ENCODE peak calls at places on chromosomes 4 and X, in eight cellular contexts. N is fibroblast of mammary gland, S is cardiac muscle cell, U is epithelial cell of esophagus, R is esophagus squamous epithelium, Z is upper lobe of left lung, E is kidney epithelial cell, F is left ventricle myocardium inferior. A is an unnamed sample.

GRCh38 chrX:104618106-104618895 is 52.3 kb downstream of the IL1RAPL2 start:
- DNase-seq in N (no peak), S (no peak), U (peak), R (no peak), Z (no peak), E (no peak), F (no peak), A (no peak)

GRCh38 chr4:95362906-95363578 is 185.7 kb downstream of the UNC5C start:
- DNase-seq in N (peak), S (peak), U (peak), R (no peak), Z (no peak), E (no peak), F (no peak), A (no peak)

GRCh38 chr4:99574530-99575314 is at the start of gene MTTP:
- DNase-seq in N (no peak), S (no peak), U (no peak), R (no peak), Z (no peak), E (no peak), F (no peak), A (no peak)

GRCh38 chr4:21769404-21770147 is 179.0 kb downstream of the KCNIP4 start:
- DNase-seq in N (peak), S (peak), U (peak), R (no peak), Z (no peak), E (peak), F (no peak), A (peak)

GRCh38 chr4:124804584-124804983 is 92.1 kb upstream of the ANKRD50 start:
- DNase-seq in N (peak), S (no peak), U (no peak), R (no peak), Z (no peak), E (no peak), F (no peak), A (no peak)

GRCh38 chrX:69551421-69552009 is 47.4 kb downstream of the NALF2 start:
- DNase-seq in N (no peak), S (peak), U (no peak), R (no peak), Z (no peak), E (no peak), F (no peak), A (no peak)

GRCh38 chrX:106263817-106264216 is 95.7 kb downstream of the PWWP3B start:
- DNase-seq in N (peak), S (peak), U (peak), R (no peak), Z (no peak), E (no peak), F (no peak), A (no peak)

GRCh38 chr4:14309429-14309828 is 681.9 kb upstream of the BOD1L1 start:
- DNase-seq in N (no peak), S (no peak), U (no peak), R (no peak), Z (no peak), E (no peak), F (no peak), A (no peak)

GRCh38 chr4:88017516-88018302 is 10.3 kb downstream of the PKD2 start:
- DNase-seq in N (peak), S (peak), U (peak), R (no peak), Z (no peak), E (peak), F (no peak), A (peak)

GRCh38 chr4:163776961-163777360 is 282.5 kb downstream of the TMA16 start:
- DNase-seq in N (no peak), S (no peak), U (no peak), R (no peak), Z (no peak), E (no peak), F (no peak), A (no peak)

GRCh38 chrX:110316351-110317078 is 1.4 kb downstream of the AMMECR1 start:
- DNase-seq in N (peak), S (peak), U (no peak), R (no peak), Z (no peak), E (no peak), F (no peak), A (no peak)

GRCh38 chr4:92519727-92520126 is 216.0 kb downstream of the GRID2 start:
- DNase-seq in N (no peak), S (no peak), U (no peak), R (no peak), Z (no peak), E (no peak), F (no peak), A (no peak)

GRCh38 chr4:86960557-86960959 is 25.7 kb downstream of the AFF1 start:
- DNase-seq in N (no peak), S (peak), U (no peak), R (no peak), Z (no peak), E (no peak), F (no peak), A (no peak)

GRCh38 chrX:129823115-129823514 is 20.6 kb downstream of the ZDHHC9 start:
- DNase-seq in N (peak), S (peak), U (peak), R (no peak), Z (no peak), E (no peak), F (no peak), A (no peak)

GRCh38 chr4:86993909-86994672 is 59.3 kb downstream of the AFF1 start:
- DNase-seq in N (no peak), S (no peak), U (no peak), R (no peak), Z (no peak), E (no peak), F (no peak), A (no peak)

GRCh38 chr4:25481648-25482047 is 104.6 kb downstream of the ANAPC4 start:
- DNase-seq in N (no peak), S (no peak), U (no peak), R (no peak), Z (no peak), E (no peak), F (no peak), A (no peak)
- H3K4me3 ChIP-seq in N (no peak), S (no peak), U (no peak), R (no peak), Z (no peak), E (no peak), F (no peak), A (no peak)

DNA sequence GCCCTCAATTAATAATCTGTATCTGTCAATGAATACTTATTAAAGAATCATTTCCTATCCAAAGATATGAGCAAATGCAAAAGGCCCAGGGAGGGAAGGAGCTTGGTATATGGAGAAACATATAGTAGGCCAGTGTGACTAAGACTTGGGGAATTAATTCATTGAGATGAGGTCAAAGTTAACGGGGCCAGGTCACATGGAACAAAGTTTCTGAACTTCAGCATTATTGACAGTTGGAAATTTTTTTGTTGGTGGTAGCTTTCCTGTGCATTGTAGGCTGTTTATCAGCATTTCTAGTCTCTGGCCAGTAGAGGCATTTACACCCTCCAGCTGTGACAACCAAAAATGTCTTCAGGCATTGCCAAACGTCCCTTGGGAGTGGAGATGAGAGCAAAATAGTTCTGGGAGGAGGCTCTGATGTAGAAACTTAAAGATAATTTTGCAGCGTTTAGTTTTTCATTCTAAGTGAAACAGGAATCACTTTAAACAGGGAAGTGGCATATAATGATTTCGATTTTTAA is 202.0 kb downstream of the SLC4A4 start:
- DNase-seq in N (no peak), S (peak), U (no peak), R (no peak), Z (no peak), E (no peak), F (no peak), A (no peak)
- TF ChIP-seq CTCF in N (no peak), S (peak), U (peak), R (no peak), Z (no peak), E (no peak), F (no peak), A (no peak)

DNA sequence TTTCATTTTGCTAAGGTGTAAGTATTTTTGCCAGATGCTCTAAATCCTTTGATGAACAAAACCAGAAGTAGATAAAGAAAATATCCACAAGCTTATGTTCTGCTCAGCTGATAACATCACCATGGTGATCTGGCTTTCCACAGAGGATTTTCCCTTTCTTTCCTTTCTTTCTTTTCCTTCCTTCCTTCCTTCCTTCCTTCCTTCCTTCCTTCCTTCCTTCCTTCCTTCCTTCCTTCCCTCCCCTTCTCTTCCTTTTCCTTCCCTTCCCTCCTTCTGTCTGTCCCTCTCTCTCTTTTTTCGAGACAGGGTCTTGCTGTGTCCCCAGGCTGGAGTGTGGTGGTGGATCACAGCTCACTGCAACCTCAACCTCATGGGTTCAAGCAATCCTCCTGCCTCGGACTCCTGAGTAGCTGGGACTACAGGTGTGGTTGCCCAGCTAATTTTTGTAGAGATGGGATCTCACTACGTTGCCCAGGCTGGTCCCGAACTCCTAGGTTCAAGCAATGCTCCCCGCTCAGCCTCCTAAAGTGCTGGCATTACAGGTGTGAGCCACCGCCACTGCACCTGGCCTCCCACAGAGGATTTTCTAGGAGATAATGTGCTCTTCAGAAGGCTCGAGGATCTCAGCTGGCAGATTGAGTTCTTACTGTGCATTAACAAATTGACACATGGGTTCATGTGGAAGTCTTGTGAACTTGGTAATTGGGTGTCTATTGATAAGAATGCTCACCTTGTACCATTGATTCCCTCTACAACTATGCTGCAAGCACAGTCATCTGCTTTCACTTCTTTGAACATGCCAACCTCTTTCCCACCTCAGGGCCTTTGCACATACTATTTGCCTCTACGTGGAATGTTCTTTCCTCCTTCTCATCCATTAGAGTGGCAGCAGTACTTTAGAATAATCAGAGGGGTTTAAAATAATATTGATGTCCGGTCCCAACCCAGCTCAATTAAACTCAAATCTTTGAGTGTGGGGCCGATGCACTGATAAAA is 1.4 kb upstream of the RHOH start:
- DNase-seq in N (no peak), S (no peak), U (no peak), R (no peak), Z (no peak), E (no peak), F (no peak), A (no peak)
- H3K4me3 ChIP-seq in N (no peak), S (no peak), U (no peak), R (no peak), Z (no peak), E (no peak), F (no peak), A (no peak)

DNA sequence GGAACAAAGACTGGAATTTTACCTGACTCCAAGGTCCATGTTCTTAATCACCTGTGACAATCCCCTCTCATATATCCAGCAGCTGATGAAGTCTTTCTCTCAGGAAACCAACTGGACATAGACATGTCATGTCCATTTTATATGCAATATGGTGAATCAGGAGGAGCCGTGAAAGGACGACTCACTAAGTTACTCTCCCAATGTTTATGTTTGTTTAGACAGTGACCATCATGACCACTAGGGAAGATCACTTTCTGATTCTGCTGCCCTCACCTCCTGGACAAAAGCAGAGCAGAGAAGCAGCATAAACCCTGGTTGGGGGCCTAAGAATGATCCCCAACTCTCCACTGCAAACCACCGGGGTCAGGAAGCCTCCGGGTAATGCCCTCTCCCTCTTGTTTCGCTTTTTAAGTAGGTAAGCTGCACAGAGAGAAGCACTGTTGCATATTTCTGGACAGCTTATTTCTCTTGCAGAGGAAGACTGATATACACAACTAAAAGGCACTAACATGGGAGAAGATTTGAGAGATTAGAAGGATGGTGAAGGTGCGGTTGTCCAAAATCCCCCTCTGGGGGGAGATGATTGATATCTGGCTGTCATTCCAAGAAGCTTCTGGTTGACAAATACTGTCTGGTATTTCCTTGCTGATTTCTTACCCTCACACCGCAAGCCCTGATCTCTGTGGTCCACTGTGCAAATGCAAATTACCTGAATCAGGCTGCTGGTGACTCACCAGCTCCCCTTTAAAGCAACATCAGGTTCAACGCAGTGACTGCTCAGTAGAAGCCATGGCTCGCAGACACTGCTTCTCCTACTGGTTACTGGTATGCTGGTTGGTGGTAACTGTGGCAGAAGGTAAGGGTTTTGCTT is at the start of gene ODAPH:
- DNase-seq in N (peak), S (no peak), U (peak), R (no peak), Z (no peak), E (peak), F (no peak), A (no peak)
- TF ChIP-seq CTCF in N (no peak), S (no peak), U (no peak), R (no peak), Z (no peak), E (peak), F (no peak), A (no peak)

DNA sequence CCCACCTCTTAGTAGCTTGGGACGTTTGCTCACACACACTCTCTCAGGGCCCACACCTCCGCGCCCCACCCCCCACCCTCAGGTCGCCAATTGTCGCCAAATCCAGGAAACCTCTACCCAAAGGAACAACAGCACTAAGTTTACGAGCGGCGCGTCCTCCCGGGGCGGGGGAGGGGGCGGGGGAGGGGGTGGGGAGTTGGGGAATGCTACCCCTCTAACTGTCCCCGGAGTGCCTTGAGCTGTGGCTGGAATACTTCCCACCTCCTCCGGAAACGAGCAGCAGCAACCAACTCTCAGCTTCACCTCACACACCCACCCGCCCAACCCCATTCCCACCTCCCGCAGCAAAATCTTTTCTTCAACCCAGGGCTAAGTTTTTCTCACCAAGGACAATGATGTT is 135.6 kb upstream of the ZIC3 start:
- DNase-seq in N (no peak), S (no peak), U (no peak), R (no peak), Z (no peak), E (no peak), F (no peak), A (no peak)
- H3K4me3 ChIP-seq in N (no peak), S (no peak), U (no peak), R (no peak), Z (no peak), E (no peak), F (no peak), A (no peak)

DNA sequence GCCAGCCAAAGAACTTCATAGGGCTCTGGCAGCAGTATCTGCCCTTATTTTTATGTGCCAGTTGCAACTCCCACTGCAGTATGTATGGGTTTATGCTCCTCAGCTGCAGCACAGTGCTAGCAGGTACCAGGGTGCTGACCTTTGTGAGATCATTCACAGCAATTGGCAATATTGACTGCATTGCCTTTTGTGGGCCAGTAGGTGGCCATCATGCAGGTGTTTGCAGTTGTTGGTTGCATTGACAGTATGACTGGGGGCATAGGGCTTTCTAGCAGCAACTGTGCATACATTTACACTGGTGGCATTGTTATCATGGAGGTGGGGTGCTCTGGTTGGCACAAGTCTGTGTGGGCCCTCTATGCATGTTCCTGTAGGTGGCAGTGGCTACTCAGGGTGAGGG is 42.5 kb downstream of the FAAH2 start:
- DNase-seq in N (no peak), S (no peak), U (peak), R (no peak), Z (no peak), E (no peak), F (no peak), A (no peak)
- TF ChIP-seq CTCF in N (peak), S (no peak), U (no peak), R (no peak), Z (no peak), E (no peak), F (no peak), A (no peak)

GRCh38 chrX:47484885-47485284 is 1.9 kb upstream of the ZNF41 start:
- DNase-seq in N (no peak), S (no peak), U (no peak), R (no peak), Z (no peak), E (no peak), F (no peak), A (no peak)

GRCh38 chrX:47482065-47482511 is 934 bp downstream of the ZNF41 start:
- DNase-seq in N (no peak), S (no peak), U (no peak), R (no peak), Z (no peak), E (no peak), F (no peak), A (no peak)

GRCh38 chrX:47483310-47484268 is 567 bp upstream of the ZNF41 start:
- DNase-seq in N (peak), S (peak), U (peak), R (no peak), Z (no peak), E (no peak), F (peak), A (no peak)

GRCh38 chrX:47482512-47483309 is at the start of gene ZNF41:
- DNase-seq in N (peak), S (peak), U (peak), R (peak), Z (peak), E (peak), F (peak), A (no peak)

DNA sequence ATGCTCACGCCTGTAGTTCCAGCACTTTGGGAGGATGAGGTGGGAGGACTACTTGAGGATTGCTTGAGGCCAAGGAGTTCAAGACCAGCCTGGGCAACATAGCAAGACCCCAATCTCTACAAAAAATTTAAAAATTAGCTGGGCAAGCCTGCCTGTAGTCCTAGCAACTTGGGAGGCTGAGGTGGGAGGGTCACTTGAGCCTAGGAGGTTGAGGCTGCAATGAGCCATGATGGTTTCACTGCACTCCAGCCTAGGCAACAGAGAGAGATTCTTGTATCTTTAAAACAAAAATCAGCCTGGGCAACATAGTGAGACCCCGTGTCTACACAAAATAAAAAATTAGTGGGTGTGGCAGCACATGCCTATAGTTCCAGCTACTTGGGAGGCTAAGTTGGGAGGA is 1.9 kb downstream of the ZNF41 start:
- DNase-seq in N (no peak), S (no peak), U (no peak), R (no peak), Z (no peak), E (no peak), F (no peak), A (no peak)
- H3K4me3 ChIP-seq in N (no peak), S (no peak), U (no peak), R (no peak), Z (no peak), E (no peak), F (no peak), A (no peak)

GRCh38 chr4:174177536-174177935 is 105.9 kb downstream of the FBXO8 start:
- DNase-seq in N (no peak), S (no peak), U (no peak), R (no peak), Z (no peak), E (no peak), F (no peak), A (no peak)

DNA sequence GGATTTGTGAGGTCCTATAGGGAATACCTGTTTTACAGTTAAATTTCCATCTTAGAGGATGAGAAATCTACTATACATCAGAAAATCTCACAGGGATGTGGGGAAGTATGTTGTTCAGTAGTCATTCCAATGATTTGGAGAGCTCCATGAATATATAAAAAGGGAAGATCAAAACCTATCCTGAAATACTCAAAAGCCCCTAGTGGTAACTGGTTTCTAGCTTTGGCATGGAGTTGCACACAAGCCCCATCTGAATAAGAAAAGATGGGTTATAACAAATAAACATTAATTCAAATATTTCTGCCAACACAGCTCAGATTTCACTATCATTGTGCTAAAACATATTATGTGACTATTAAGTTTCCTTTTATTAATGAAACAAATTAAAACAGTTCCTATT is 101.6 kb downstream of the FBXO8 start:
- DNase-seq in N (no peak), S (no peak), U (no peak), R (no peak), Z (no peak), E (no peak), F (no peak), A (no peak)
- TF ChIP-seq CTCF in N (no peak), S (no peak), U (no peak), R (no peak), Z (no peak), E (no peak), F (no peak), A (no peak)